ENCODE peak calls at places on chromosomes 2 and 18, in six cellular contexts. R, P, S, A, F and C are unnamed samples.

GRCh38 chr18:23340661-23341060 is 112.4 kb upstream of the RIOK3 start:
- DNase-seq in R (no peak), P (no peak), S (no peak), A (no peak), F (no peak), C (no peak)

GRCh38 chr2:240983361-240983995 is 14.9 kb upstream of the SNED1 start:
- DNase-seq in R (no peak), P (peak; percentile 31), S (no peak), A (peak; percentile 72), F (peak; percentile 49), C (peak; percentile 54)

GRCh38 chr2:13669607-13670006 is 952.9 kb downstream of the TRIB2 start:
- DNase-seq in R (no peak), P (no peak), S (no peak), A (no peak), F (no peak), C (no peak)

GRCh38 chr2:197866449-197866848 is 62.1 kb downstream of the PLCL1 start:
- DNase-seq in R (no peak), P (no peak), S (no peak), A (no peak), F (no peak), C (no peak)

GRCh38 chr18:24228661-24229053 is 89.8 kb downstream of the CABYR start:
- DNase-seq in R (no peak), P (no peak), S (peak; percentile 23), A (no peak), F (no peak), C (no peak)

GRCh38 chr2:149409506-149409905 is 79.1 kb downstream of the LYPD6 start:
- DNase-seq in R (no peak), P (no peak), S (no peak), A (no peak), F (no peak), C (no peak)

GRCh38 chr2:83055338-83056010 is 1403.6 kb downstream of the SUCLG1 start:
- DNase-seq in R (no peak), P (no peak), S (peak; percentile 28), A (no peak), F (no peak), C (no peak)

GRCh38 chr2:125745514-125745913 is 910.4 kb upstream of the GYPC start:
- DNase-seq in R (no peak), P (peak; percentile 4), S (peak; percentile 2), A (no peak), F (no peak), C (no peak)

GRCh38 chr2:20141056-20141762 is 83.7 kb downstream of the SDC1 start:
- DNase-seq in R (no peak), P (no peak), S (peak; percentile 95), A (peak; percentile 47), F (no peak), C (no peak)

GRCh38 chr2:238231251-238231793 is 8.5 kb downstream of the HES6 start:
- DNase-seq in R (peak; percentile 46), P (peak; percentile 72), S (no peak), A (peak; percentile 85), F (peak; percentile 81), C (peak; percentile 89)